ENCODE peak calls at places on chromosomes 6 and 20, in four cellular contexts. One of them, this sample, is unnamed. For H3K4me1, the result is how much of the 10 kb centered on the place peaks cover.

GRCh38 chr6:111486475-111486874 is 3.5 kb upstream of the REV3L start:
- DNase-seq in breast epithelium: no peak
- DNase-seq in gastrocnemius medialis: no peak
- DNase-seq in body of pancreas: no peak
- DNase-seq in this sample: no peak

GRCh38 chr20:60255866-60256265 is 297.6 kb downstream of the CDH26 start:
- DNase-seq in gastrocnemius medialis: no peak
- DNase-seq in body of pancreas: no peak
- DNase-seq in breast epithelium: no peak
- DNase-seq in this sample: no peak

GRCh38 chr6:115591973-115592486 is 468.7 kb downstream of the FRK start:
- DNase-seq in breast epithelium: no peak
- DNase-seq in gastrocnemius medialis: no peak
- DNase-seq in body of pancreas: no peak
- DNase-seq in this sample: no peak

GRCh38 chr6:83978324-83978734 is 55.2 kb upstream of the MRAP2 start:
- DNase-seq in body of pancreas: no peak
- DNase-seq in breast epithelium: no peak
- DNase-seq in gastrocnemius medialis: no peak
- DNase-seq in this sample: no peak

GRCh38 chr20:11972478-11972877 is 54.8 kb downstream of the BTBD3 start:
- DNase-seq in body of pancreas: no peak
- DNase-seq in gastrocnemius medialis: no peak
- DNase-seq in breast epithelium: no peak
- DNase-seq in this sample: no peak

GRCh38 chr6:26103770-26104456 is 16.7 kb downstream of the HFE start:
- DNase-seq in breast epithelium: peak
- DNase-seq in gastrocnemius medialis: peak
- DNase-seq in body of pancreas: peak
- DNase-seq in this sample: peak

GRCh38 chr6:77535172-77535571 is 71.9 kb upstream of the HTR1B start:
- DNase-seq in breast epithelium: no peak
- DNase-seq in body of pancreas: no peak
- DNase-seq in gastrocnemius medialis: no peak
- DNase-seq in this sample: no peak

GRCh38 chr20:20603339-20603990 is 109.0 kb downstream of the RALGAPA2 start:
- DNase-seq in breast epithelium: no peak
- DNase-seq in gastrocnemius medialis: no peak
- DNase-seq in body of pancreas: no peak
- DNase-seq in this sample: peak

GRCh38 chr6:34143884-34144580 is 1.9 kb downstream of the GRM4 start:
- DNase-seq in body of pancreas: no peak
- DNase-seq in breast epithelium: no peak
- DNase-seq in gastrocnemius medialis: no peak
- DNase-seq in this sample: peak

GRCh38 chr6:146775227-146775626 is 176.5 kb downstream of the ADGB start:
- DNase-seq in gastrocnemius medialis: no peak
- DNase-seq in body of pancreas: no peak
- DNase-seq in breast epithelium: no peak
- DNase-seq in this sample: no peak

GRCh38 chr6:118252474-118252873 is 295.6 kb upstream of the PLN start:
- DNase-seq in body of pancreas: no peak
- DNase-seq in breast epithelium: no peak
- DNase-seq in gastrocnemius medialis: no peak
- DNase-seq in this sample: no peak

GRCh38 chr6:25449774-25450173 is 170.6 kb downstream of the CARMIL1 start:
- DNase-seq in body of pancreas: no peak
- DNase-seq in breast epithelium: no peak
- DNase-seq in gastrocnemius medialis: no peak
- DNase-seq in this sample: peak

GRCh38 chr20:25179439-25180089 is 15.9 kb upstream of the ENTPD6 start:
- DNase-seq in body of pancreas: no peak
- DNase-seq in breast epithelium: no peak
- DNase-seq in gastrocnemius medialis: no peak
- DNase-seq in this sample: no peak

GRCh38 chr20:32356935-32357868 is 929 bp upstream of the ASXL1 start:
- DNase-seq in breast epithelium: no peak
- DNase-seq in gastrocnemius medialis: peak
- DNase-seq in body of pancreas: peak
- DNase-seq in this sample: peak

GRCh38 chr20:51547951-51548350 is 5.4 kb upstream of the NFATC2 start:
- DNase-seq in gastrocnemius medialis: no peak
- DNase-seq in body of pancreas: no peak
- DNase-seq in breast epithelium: no peak
- DNase-seq in this sample: no peak

GRCh38 chr6:1436334-1437306 is 47.2 kb downstream of the FOXF2 start:
- DNase-seq in body of pancreas: peak
- DNase-seq in breast epithelium: no peak
- DNase-seq in gastrocnemius medialis: no peak
- DNase-seq in this sample: peak
- TF ChIP-seq CTCF in body of pancreas: peak
- TF ChIP-seq CTCF in breast epithelium: peak
- TF ChIP-seq CTCF in gastrocnemius medialis: peak
- TF ChIP-seq CTCF in this sample: peak

GRCh38 chr20:8507231-8507630 is 375.2 kb downstream of the PLCB1 start:
- DNase-seq in breast epithelium: no peak
- DNase-seq in body of pancreas: no peak
- DNase-seq in gastrocnemius medialis: no peak
- DNase-seq in this sample: no peak

GRCh38 chr20:8509809-8510208 is 377.7 kb downstream of the PLCB1 start:
- DNase-seq in body of pancreas: no peak
- DNase-seq in breast epithelium: no peak
- DNase-seq in gastrocnemius medialis: no peak
- DNase-seq in this sample: no peak

GRCh38 chr20:8505817-8506216 is 373.8 kb downstream of the PLCB1 start:
- DNase-seq in body of pancreas: no peak
- DNase-seq in breast epithelium: no peak
- DNase-seq in gastrocnemius medialis: no peak
- DNase-seq in this sample: no peak

GRCh38 chr20:8504030-8504429 is 372.0 kb downstream of the PLCB1 start:
- DNase-seq in gastrocnemius medialis: no peak
- DNase-seq in body of pancreas: no peak
- DNase-seq in breast epithelium: no peak
- DNase-seq in this sample: peak
- H3K4me1 ChIP-seq in gastrocnemius medialis: under half
- H3K4me1 ChIP-seq in body of pancreas: under half
- H3K4me1 ChIP-seq in breast epithelium: under half
- H3K4me1 ChIP-seq in this sample: under half

GRCh38 chr20:4109587-4109986 is 94.2 kb upstream of the RNF24 start:
- DNase-seq in gastrocnemius medialis: peak
- DNase-seq in body of pancreas: no peak
- DNase-seq in breast epithelium: no peak
- DNase-seq in this sample: no peak

GRCh38 chr20:4110885-4111284 is 95.5 kb upstream of the RNF24 start:
- DNase-seq in breast epithelium: no peak
- DNase-seq in gastrocnemius medialis: no peak
- DNase-seq in body of pancreas: no peak
- DNase-seq in this sample: no peak

GRCh38 chr20:4109307-4109564 is 93.9 kb upstream of the RNF24 start:
- DNase-seq in body of pancreas: no peak
- DNase-seq in gastrocnemius medialis: no peak
- DNase-seq in breast epithelium: no peak
- DNase-seq in this sample: no peak

GRCh38 chr20:4111440-4112411 is 96.4 kb upstream of the RNF24 start:
- DNase-seq in body of pancreas: no peak
- DNase-seq in gastrocnemius medialis: no peak
- DNase-seq in breast epithelium: no peak
- DNase-seq in this sample: no peak

GRCh38 chr20:4108495-4109306 is 93.3 kb upstream of the RNF24 start:
- DNase-seq in breast epithelium: peak
- DNase-seq in body of pancreas: peak
- DNase-seq in gastrocnemius medialis: peak
- DNase-seq in this sample: peak
- TF ChIP-seq POLR2A in breast epithelium: no peak
- TF ChIP-seq POLR2A in body of pancreas: no peak
- TF ChIP-seq POLR2A in gastrocnemius medialis: no peak
- TF ChIP-seq POLR2A in this sample: no peak

GRCh38 chr6:40774932-40775331 is 187.8 kb upstream of the LRFN2 start:
- DNase-seq in body of pancreas: no peak
- DNase-seq in breast epithelium: no peak
- DNase-seq in gastrocnemius medialis: no peak
- DNase-seq in this sample: no peak
- TF ChIP-seq CTCF in body of pancreas: no peak
- TF ChIP-seq CTCF in breast epithelium: no peak
- TF ChIP-seq CTCF in gastrocnemius medialis: no peak
- TF ChIP-seq CTCF in this sample: no peak

DNA sequence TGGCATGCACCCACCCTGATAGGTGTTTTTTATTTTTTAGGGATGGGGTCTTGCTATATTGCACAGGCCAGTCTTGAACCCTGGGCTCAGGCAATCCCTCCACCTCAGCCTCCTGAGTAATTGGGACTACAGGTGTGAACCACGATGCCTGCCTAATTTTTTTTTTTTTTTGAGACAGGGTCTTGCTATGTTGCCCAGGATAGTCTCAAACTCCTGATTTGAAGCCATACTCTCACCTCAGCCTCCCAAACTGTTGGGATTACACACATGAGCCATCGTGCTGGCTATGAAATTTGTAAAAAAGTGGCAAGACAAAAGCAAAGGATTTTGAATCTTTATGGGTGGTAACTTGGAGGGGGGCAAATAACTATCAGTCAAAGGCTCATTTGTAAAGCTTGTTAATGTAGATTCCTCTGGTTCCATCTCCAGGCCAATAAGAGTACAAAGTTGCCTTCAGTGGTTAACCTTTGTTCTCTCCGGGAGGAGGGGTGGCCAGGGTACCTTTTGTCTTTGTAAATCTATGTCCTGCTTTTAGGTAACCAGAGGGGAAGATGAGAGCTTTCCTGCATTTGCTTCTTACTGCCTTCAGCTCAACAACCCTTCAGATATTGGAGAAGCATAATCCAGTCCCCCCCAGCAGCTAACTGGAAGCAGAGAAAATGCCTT is 372.0 kb upstream of the JARID2 start:
- DNase-seq in body of pancreas: no peak
- DNase-seq in gastrocnemius medialis: no peak
- DNase-seq in breast epithelium: no peak
- DNase-seq in this sample: no peak
- H3K4me1 ChIP-seq in body of pancreas: under half
- H3K4me1 ChIP-seq in gastrocnemius medialis: under half
- H3K4me1 ChIP-seq in breast epithelium: under half
- H3K4me1 ChIP-seq in this sample: under half

DNA sequence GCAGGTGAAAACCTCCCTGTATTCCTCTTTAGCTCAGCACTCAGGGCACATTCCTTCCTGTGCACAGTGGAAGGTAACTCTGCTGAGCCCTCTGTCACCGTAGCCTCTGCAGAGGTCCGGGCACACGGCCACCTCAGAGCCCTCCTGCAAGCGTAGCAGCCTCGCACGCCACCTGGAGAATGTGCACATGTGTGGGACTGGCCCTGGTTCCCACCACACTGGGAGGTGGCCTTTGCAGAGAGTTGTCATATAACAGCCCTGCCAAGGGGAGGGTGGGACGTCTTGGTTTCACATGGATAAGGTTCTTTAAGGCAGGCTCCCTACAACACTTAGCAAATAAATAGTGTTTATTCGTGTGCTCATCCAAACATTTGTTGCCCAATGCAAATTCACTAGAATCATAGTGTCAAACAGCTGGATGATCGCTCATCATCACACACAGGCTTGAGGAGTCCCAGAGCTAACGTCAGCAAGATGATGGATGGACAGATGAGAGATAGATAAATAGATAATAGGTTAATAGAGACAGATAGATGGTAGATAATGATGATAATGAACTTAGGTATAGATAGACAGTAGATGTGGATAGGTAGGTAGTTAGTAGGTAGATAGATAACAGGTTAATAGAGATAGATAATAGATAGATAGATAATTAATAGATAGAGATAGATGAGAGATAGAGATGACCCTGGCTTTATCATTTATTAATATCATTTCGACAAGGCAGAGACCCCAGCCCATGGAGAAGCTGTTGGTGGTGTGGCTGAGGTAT is 32.1 kb upstream of the AFDN start:
- DNase-seq in gastrocnemius medialis: no peak
- DNase-seq in breast epithelium: no peak
- DNase-seq in body of pancreas: peak
- DNase-seq in this sample: no peak
- TF ChIP-seq POLR2A in gastrocnemius medialis: no peak
- TF ChIP-seq POLR2A in breast epithelium: no peak
- TF ChIP-seq POLR2A in body of pancreas: peak
- TF ChIP-seq POLR2A in this sample: no peak

GRCh38 chr6:16712931-16713484 is 48.3 kb downstream of the ATXN1 start:
- DNase-seq in body of pancreas: no peak
- DNase-seq in breast epithelium: no peak
- DNase-seq in gastrocnemius medialis: no peak
- DNase-seq in this sample: no peak
- TF ChIP-seq CTCF in body of pancreas: no peak
- TF ChIP-seq CTCF in breast epithelium: peak
- TF ChIP-seq CTCF in gastrocnemius medialis: no peak
- TF ChIP-seq CTCF in this sample: no peak

GRCh38 chr6:35295036-35295435 is 2.6 kb upstream of the DEF6 start:
- DNase-seq in body of pancreas: no peak
- DNase-seq in gastrocnemius medialis: no peak
- DNase-seq in breast epithelium: no peak
- DNase-seq in this sample: no peak
- H3K4me1 ChIP-seq in body of pancreas: under half
- H3K4me1 ChIP-seq in gastrocnemius medialis: under half
- H3K4me1 ChIP-seq in breast epithelium: under half
- H3K4me1 ChIP-seq in this sample: under half

GRCh38 chr6:148854086-148854485 is 107.3 kb downstream of the UST start:
- DNase-seq in body of pancreas: no peak
- DNase-seq in gastrocnemius medialis: no peak
- DNase-seq in breast epithelium: no peak
- DNase-seq in this sample: no peak

GRCh38 chr6:148851683-148852556 is 105.1 kb downstream of the UST start:
- DNase-seq in body of pancreas: peak
- DNase-seq in gastrocnemius medialis: no peak
- DNase-seq in breast epithelium: no peak
- DNase-seq in this sample: peak

GRCh38 chr6:148854992-148855391 is 108.2 kb downstream of the UST start:
- DNase-seq in breast epithelium: no peak
- DNase-seq in body of pancreas: no peak
- DNase-seq in gastrocnemius medialis: no peak
- DNase-seq in this sample: no peak

GRCh38 chr6:148850936-148851335 is 104.1 kb downstream of the UST start:
- DNase-seq in breast epithelium: no peak
- DNase-seq in body of pancreas: no peak
- DNase-seq in gastrocnemius medialis: no peak
- DNase-seq in this sample: no peak

DNA sequence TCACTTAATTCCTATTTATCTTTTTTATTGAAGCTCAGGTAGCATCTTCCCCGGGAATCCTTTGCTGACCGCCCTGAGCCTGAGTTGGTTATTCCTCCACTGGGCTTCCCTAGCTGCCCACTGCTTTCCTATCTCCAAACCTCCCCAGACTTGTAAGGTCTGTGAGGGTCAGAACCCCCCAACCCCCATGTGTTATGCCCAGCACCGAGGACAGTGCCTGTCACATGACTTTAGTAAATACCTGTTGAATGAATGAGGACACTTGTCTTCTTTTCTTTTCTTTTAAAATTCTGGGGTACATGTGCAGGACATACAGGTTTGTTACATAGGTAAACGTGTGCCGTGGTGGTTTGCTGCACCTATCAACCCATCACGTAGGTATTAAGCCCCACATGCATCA is 105.9 kb downstream of the UST start:
- DNase-seq in gastrocnemius medialis: no peak
- DNase-seq in breast epithelium: no peak
- DNase-seq in body of pancreas: no peak
- DNase-seq in this sample: no peak
- TF ChIP-seq POLR2A in gastrocnemius medialis: no peak
- TF ChIP-seq POLR2A in breast epithelium: no peak
- TF ChIP-seq POLR2A in body of pancreas: no peak
- TF ChIP-seq POLR2A in this sample: no peak